ENCODE peak calls at places on chromosome 17, in four cellular contexts. N is AG09309, B is fibroblast of the aortic adventitia, S is HAP-1. W is an unnamed sample.

GRCh38 chr17:77363821-77364361 is 223.1 kb downstream of the SEC14L1 start:
- DNase-seq in N (no peak), B (no peak), S (no peak), W (peak)

GRCh38 chr17:73936908-73937627 is 266.4 kb upstream of the RPL38 start:
- DNase-seq in N (no peak), B (no peak), S (no peak), W (no peak)

GRCh38 chr17:56577810-56578209 is 15.7 kb upstream of the NOG start:
- DNase-seq in N (no peak), B (no peak), S (peak), W (no peak)

GRCh38 chr17:41975099-41976083 is 8.8 kb downstream of the CNP start:
- DNase-seq in N (no peak), B (peak), S (no peak), W (no peak)

GRCh38 chr17:5804226-5804625 is 219.9 kb upstream of the NLRP1 start:
- DNase-seq in N (no peak), B (no peak), S (no peak), W (no peak)

GRCh38 chr17:80605326-80606066 is 60.9 kb downstream of the RPTOR start:
- DNase-seq in N (no peak), B (peak), S (no peak), W (no peak)

GRCh38 chr17:20009302-20010098 is at the start of gene SPECC1:
- DNase-seq in N (no peak), B (peak), S (peak), W (peak)

GRCh38 chr17:27609606-27610303 is 21.2 kb upstream of the LGALS9 start:
- DNase-seq in N (peak), B (peak), S (peak), W (peak)

GRCh38 chr17:53722407-53722806 is 100.3 kb upstream of the KIF2B start:
- DNase-seq in N (peak), B (peak), S (no peak), W (peak)

GRCh38 chr17:57406131-57406980 is 150.0 kb downstream of the MSI2 start:
- DNase-seq in N (peak), B (peak), S (peak), W (peak)

GRCh38 chr17:47266782-47267181 is 13.2 kb downstream of the ITGB3 start:
- DNase-seq in N (no peak), B (no peak), S (no peak), W (peak)

GRCh38 chr17:81911277-81911961 is at the start of gene PCYT2:
- DNase-seq in N (peak), B (peak), S (peak), W (peak)

GRCh38 chr17:80424878-80425765 is 10.2 kb downstream of the ENDOV start:
- DNase-seq in N (no peak), B (no peak), S (no peak), W (no peak)

GRCh38 chr17:48556534-48557401 is 11.9 kb upstream of the HOXB2 start:
- DNase-seq in N (no peak), B (peak), S (no peak), W (no peak)

GRCh38 chr17:48555616-48556533 is 11.0 kb upstream of the HOXB2 start:
- DNase-seq in N (no peak), B (peak), S (peak), W (no peak)

GRCh38 chr17:48554412-48555090 is 9.6 kb upstream of the HOXB2 start:
- DNase-seq in N (no peak), B (peak), S (no peak), W (no peak)

GRCh38 chr17:48553837-48554236 is 8.9 kb upstream of the HOXB2 start:
- DNase-seq in N (no peak), B (peak), S (no peak), W (no peak)

DNA sequence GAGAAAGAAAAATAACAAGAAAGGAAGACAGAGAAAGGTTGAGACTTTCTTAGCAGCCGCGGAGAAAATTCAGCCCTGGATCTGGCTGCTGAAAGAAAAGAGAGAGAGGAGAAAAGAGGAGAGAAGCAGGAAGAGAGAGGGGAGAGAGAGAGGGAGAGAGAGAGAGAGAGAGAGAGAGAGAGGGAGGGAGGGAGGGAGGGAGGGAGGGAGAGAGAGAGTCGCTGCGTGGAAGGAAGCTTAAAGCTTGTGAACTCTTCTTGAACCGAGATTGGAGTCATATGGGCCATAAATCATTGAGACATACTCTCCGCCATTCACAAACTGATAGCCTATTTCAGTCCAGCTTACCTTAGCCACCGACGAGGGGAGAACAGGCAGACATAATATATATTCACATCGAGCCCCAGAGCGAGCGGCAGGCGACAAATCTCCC is 10.3 kb upstream of the HOXB2 start:
- DNase-seq in N (peak), B (peak), S (peak), W (peak)
- H3K4me3 ChIP-seq in N (no peak), B (peak), S (no peak), W (peak)

GRCh38 chr17:40447148-40447644 is 3.9 kb downstream of the IGFBP4 start:
- DNase-seq in N (no peak), B (peak), S (no peak), W (peak)
- H3K4me3 ChIP-seq in N (peak), B (peak), S (no peak), W (peak)

GRCh38 chr17:48730240-48730550 is 1.6 kb upstream of the HOXB13 start:
- DNase-seq in N (no peak), B (no peak), S (no peak), W (no peak)

GRCh38 chr17:48726916-48727286 is 1.6 kb downstream of the HOXB13 start:
- DNase-seq in N (no peak), B (no peak), S (no peak), W (no peak)

GRCh38 chr17:48727415-48728175 is 955 bp downstream of the HOXB13 start:
- DNase-seq in N (no peak), B (no peak), S (no peak), W (no peak)

GRCh38 chr17:48729335-48730239 is 1.0 kb upstream of the HOXB13 start:
- DNase-seq in N (no peak), B (no peak), S (peak), W (no peak)

DNA sequence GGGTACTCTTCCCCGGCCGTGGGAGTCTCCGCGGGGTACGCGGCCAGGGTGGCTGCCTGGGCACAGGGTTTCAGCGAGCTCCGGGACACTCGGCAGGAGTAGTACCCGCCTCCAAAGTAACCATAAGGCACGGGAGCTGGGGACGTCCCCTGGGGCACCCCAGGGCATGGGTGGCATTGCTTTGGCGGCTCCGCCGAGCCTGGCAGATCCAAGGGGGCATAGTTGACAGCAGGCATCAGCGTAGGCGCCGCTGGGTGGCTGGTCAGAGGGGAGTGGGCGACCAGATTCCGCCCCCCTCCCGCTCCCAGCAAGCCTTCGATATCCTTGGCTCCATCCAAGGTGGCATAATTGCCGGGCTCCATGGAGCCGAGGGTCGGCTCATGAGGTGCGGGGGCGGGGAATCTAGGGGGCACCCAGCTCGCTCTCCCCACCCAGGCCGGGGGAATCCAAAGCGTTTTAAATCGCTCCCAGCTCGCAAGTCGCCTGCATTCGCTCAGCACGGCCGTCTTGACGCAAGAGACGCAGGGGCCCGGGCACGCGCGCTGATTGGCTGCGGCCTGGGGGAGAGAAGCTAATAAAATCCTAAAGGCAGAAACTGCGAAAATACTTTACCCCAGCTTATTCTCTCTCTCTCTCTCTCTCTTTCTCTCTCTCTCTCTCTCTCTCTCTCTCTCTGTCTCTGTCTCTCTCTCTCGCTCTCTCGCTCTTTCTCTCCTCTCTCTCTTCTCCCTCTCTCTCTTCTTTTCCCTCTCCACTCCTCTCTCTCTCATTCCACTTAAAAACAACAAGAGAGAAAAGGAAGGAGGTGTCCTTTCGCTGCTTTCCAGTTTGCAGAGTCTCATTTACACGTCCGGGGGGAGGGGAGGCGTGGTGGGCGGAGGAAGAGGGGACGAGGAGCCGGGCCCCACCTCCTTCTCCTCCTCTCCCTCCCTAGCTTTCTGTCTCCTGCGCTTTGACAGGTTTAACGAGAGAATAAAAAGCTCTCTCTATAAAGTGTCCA is at the start of gene HOXB13:
- DNase-seq in N (peak), B (peak), S (peak), W (peak)
- H3K4me3 ChIP-seq in N (peak), B (no peak), S (peak), W (no peak)

DNA sequence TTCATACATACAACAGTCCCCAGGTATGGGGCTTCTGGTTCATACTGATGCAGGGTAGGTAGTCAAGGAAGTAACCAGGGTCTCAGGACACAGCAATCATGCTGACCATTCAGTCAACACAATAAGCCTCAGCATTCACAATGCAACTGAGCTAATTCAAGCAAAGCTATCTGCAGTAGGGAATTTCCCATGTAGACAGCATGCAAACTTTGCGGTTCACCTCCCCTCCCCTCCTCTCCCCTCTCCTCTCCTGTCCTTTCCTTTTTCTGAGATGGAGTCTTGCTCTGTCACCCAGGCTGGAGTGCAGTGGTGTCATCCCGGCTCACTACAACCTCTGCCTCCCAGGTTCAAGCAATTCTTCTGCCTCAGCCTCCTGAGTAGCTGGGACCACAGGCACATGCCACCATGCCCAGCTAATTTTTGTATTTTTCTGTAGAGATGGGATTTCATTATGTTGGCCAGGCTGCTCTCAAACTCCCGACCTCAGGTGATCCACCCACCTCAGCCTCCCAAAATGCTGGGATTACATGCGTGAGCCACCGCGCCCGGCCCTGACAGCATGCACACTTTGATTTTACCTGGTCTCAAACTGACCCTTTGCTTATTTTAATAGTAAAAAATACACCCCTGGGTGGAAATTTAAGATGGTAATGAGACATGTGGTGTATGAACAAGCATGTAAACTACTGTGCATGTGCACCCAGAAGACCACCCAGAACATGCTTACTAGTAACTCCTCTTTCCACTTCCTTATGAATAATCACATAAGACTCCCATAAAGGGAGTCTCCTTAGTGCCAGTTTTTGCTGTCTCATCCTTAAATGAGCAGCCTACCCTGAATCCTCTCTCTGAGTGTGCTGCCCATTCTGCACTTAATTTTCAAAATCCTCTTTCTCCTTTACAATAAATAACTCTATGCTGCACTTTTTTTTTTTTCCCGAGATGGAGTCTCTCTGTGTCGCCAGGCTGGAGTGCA is 9.3 kb upstream of the RNF135 start:
- DNase-seq in N (no peak), B (peak), S (no peak), W (peak)
- H3K4me3 ChIP-seq in N (no peak), B (no peak), S (no peak), W (no peak)

GRCh38 chr17:40069751-40070643 is 7.2 kb downstream of the THRA start:
- DNase-seq in N (no peak), B (peak), S (no peak), W (peak)

GRCh38 chr17:40067710-40068109 is 4.9 kb downstream of the THRA start:
- DNase-seq in N (no peak), B (no peak), S (no peak), W (no peak)

GRCh38 chr17:40068129-40068581 is 5.4 kb downstream of the THRA start:
- DNase-seq in N (no peak), B (no peak), S (no peak), W (no peak)

GRCh38 chr17:40068584-40068916 is 5.8 kb downstream of the THRA start:
- DNase-seq in N (no peak), B (no peak), S (no peak), W (no peak)

GRCh38 chr17:40068917-40069750 is 6.4 kb downstream of the THRA start:
- DNase-seq in N (peak), B (peak), S (peak), W (peak)
- H3K4me3 ChIP-seq in N (peak), B (peak), S (no peak), W (peak)

GRCh38 chr17:32141690-32142037 is 638 bp upstream of the RHOT1 start:
- DNase-seq in N (no peak), B (no peak), S (no peak), W (no peak)
- H3K4me3 ChIP-seq in N (peak), B (peak), S (peak), W (peak)

GRCh38 chr17:44094701-44095387 is 24.3 kb downstream of the G6PC3 start:
- DNase-seq in N (no peak), B (no peak), S (no peak), W (no peak)
- H3K4me3 ChIP-seq in N (no peak), B (no peak), S (no peak), W (no peak)

GRCh38 chr17:40362696-40363479 is 1.6 kb downstream of the GJD3 start:
- DNase-seq in N (no peak), B (peak), S (peak), W (peak)
- H3K4me3 ChIP-seq in N (peak), B (peak), S (peak), W (peak)

GRCh38 chr17:58416937-58417299 is 416 bp downstream of the RNF43 start:
- DNase-seq in N (no peak), B (no peak), S (no peak), W (no peak)
- H3K4me3 ChIP-seq in N (no peak), B (no peak), S (peak), W (no peak)